ENCODE peak calls at places on chromosomes 2 and 18, in six cellular contexts. One of them, this sample, is unnamed.
A peak's percentile ranks its signal among the peaks of the same experiment; 100 is the strongest.

GRCh38 chr2:118521272-118521671 is 326.2 kb downstream of the EN1 start:
- DNase-seq in CD8-positive, alpha-beta memory T cell: no peak
- DNase-seq in aorta: no peak
- DNase-seq in sigmoid colon: no peak
- DNase-seq in mammary epithelial cell: no peak
- DNase-seq in lung: no peak
- DNase-seq in this sample: no peak

GRCh38 chr2:156903335-156903734 is 354.2 kb upstream of the GALNT5 start:
- DNase-seq in mammary epithelial cell: peak; percentile 28
- DNase-seq in lung: no peak
- DNase-seq in CD8-positive, alpha-beta memory T cell: no peak
- DNase-seq in sigmoid colon: no peak
- DNase-seq in aorta: no peak
- DNase-seq in this sample: no peak

GRCh38 chr18:28365406-28365805 is 188.5 kb upstream of the CDH2 start:
- DNase-seq in sigmoid colon: no peak
- DNase-seq in aorta: no peak
- DNase-seq in CD8-positive, alpha-beta memory T cell: no peak
- DNase-seq in mammary epithelial cell: peak; percentile 76
- DNase-seq in lung: no peak
- DNase-seq in this sample: no peak

GRCh38 chr2:226837334-226837733 is 1.5 kb downstream of the RHBDD1 start:
- DNase-seq in aorta: no peak
- DNase-seq in mammary epithelial cell: no peak
- DNase-seq in sigmoid colon: no peak
- DNase-seq in CD8-positive, alpha-beta memory T cell: no peak
- DNase-seq in lung: no peak
- DNase-seq in this sample: no peak

GRCh38 chr2:165428996-165429395 is 40.5 kb upstream of the CSRNP3 start:
- DNase-seq in mammary epithelial cell: no peak
- DNase-seq in lung: no peak
- DNase-seq in sigmoid colon: no peak
- DNase-seq in CD8-positive, alpha-beta memory T cell: no peak
- DNase-seq in aorta: no peak
- DNase-seq in this sample: no peak

GRCh38 chr18:49664086-49664890 is 102.4 kb downstream of the LIPG start:
- DNase-seq in CD8-positive, alpha-beta memory T cell: no peak
- DNase-seq in mammary epithelial cell: no peak
- DNase-seq in sigmoid colon: peak; percentile 77
- DNase-seq in aorta: no peak
- DNase-seq in lung: no peak
- DNase-seq in this sample: no peak

GRCh38 chr2:25481381-25482310 is 139.9 kb upstream of the DNMT3A start:
- DNase-seq in aorta: no peak
- DNase-seq in sigmoid colon: no peak
- DNase-seq in mammary epithelial cell: peak; percentile 35
- DNase-seq in lung: no peak
- DNase-seq in CD8-positive, alpha-beta memory T cell: no peak
- DNase-seq in this sample: no peak

GRCh38 chr18:35939166-35939565 is 33.3 kb upstream of the RMP24 start:
- DNase-seq in mammary epithelial cell: no peak
- DNase-seq in lung: peak; percentile 27
- DNase-seq in sigmoid colon: no peak
- DNase-seq in aorta: no peak
- DNase-seq in CD8-positive, alpha-beta memory T cell: no peak
- DNase-seq in this sample: no peak

GRCh38 chr18:67961701-67962440 is 445.4 kb upstream of the DSEL start:
- DNase-seq in aorta: no peak
- DNase-seq in CD8-positive, alpha-beta memory T cell: no peak
- DNase-seq in sigmoid colon: no peak
- DNase-seq in lung: no peak
- DNase-seq in mammary epithelial cell: no peak
- DNase-seq in this sample: no peak

GRCh38 chr2:195658541-195658890 is 1.5 kb downstream of the SLC39A10 start:
- DNase-seq in sigmoid colon: no peak
- DNase-seq in lung: no peak
- DNase-seq in aorta: no peak
- DNase-seq in CD8-positive, alpha-beta memory T cell: peak; percentile 28
- DNase-seq in mammary epithelial cell: peak; percentile 76
- DNase-seq in this sample: peak; percentile 37

GRCh38 chr2:178863856-178864620 is 56.8 kb upstream of the TTN start:
- DNase-seq in mammary epithelial cell: no peak
- DNase-seq in aorta: peak; percentile 85
- DNase-seq in lung: no peak
- DNase-seq in sigmoid colon: peak; percentile 74
- DNase-seq in CD8-positive, alpha-beta memory T cell: no peak
- DNase-seq in this sample: no peak

GRCh38 chr2:201858781-201859180 is 52.4 kb downstream of the CDK15 start:
- DNase-seq in lung: no peak
- DNase-seq in aorta: peak; percentile 75
- DNase-seq in CD8-positive, alpha-beta memory T cell: no peak
- DNase-seq in mammary epithelial cell: no peak
- DNase-seq in sigmoid colon: peak; percentile 87
- DNase-seq in this sample: no peak

GRCh38 chr2:239736358-239737143 is 288.6 kb downstream of the NDUFA10 start:
- DNase-seq in mammary epithelial cell: no peak
- DNase-seq in CD8-positive, alpha-beta memory T cell: no peak
- DNase-seq in sigmoid colon: no peak
- DNase-seq in aorta: no peak
- DNase-seq in lung: no peak
- DNase-seq in this sample: no peak

GRCh38 chr18:63890950-63891304 is 3.4 kb downstream of the SERPINB2 start:
- DNase-seq in mammary epithelial cell: no peak
- DNase-seq in sigmoid colon: no peak
- DNase-seq in CD8-positive, alpha-beta memory T cell: no peak
- DNase-seq in aorta: no peak
- DNase-seq in lung: no peak
- DNase-seq in this sample: no peak

GRCh38 chr18:66560092-66560491 is 43.8 kb downstream of the CDH19 start:
- DNase-seq in mammary epithelial cell: peak; percentile 49
- DNase-seq in sigmoid colon: no peak
- DNase-seq in lung: no peak
- DNase-seq in aorta: no peak
- DNase-seq in CD8-positive, alpha-beta memory T cell: no peak
- DNase-seq in this sample: no peak

GRCh38 chr2:134310450-134311079 is 56.7 kb downstream of the MGAT5 start:
- DNase-seq in CD8-positive, alpha-beta memory T cell: no peak
- DNase-seq in sigmoid colon: no peak
- DNase-seq in aorta: peak; percentile 79
- DNase-seq in mammary epithelial cell: no peak
- DNase-seq in lung: no peak
- DNase-seq in this sample: no peak

GRCh38 chr2:183665403-183665802 is 541.2 kb downstream of the NUP35 start:
- DNase-seq in lung: no peak
- DNase-seq in mammary epithelial cell: no peak
- DNase-seq in CD8-positive, alpha-beta memory T cell: no peak
- DNase-seq in sigmoid colon: no peak
- DNase-seq in aorta: no peak
- DNase-seq in this sample: no peak

GRCh38 chr2:239433777-239434396 is 33.1 kb upstream of the HDAC4 start:
- DNase-seq in lung: no peak
- DNase-seq in aorta: no peak
- DNase-seq in CD8-positive, alpha-beta memory T cell: no peak
- DNase-seq in mammary epithelial cell: peak; percentile 80
- DNase-seq in sigmoid colon: no peak
- DNase-seq in this sample: no peak

GRCh38 chr2:236743623-236744280 is 174.1 kb downstream of the ACKR3 start:
- DNase-seq in lung: no peak
- DNase-seq in CD8-positive, alpha-beta memory T cell: no peak
- DNase-seq in sigmoid colon: no peak
- DNase-seq in mammary epithelial cell: peak; percentile 57
- DNase-seq in aorta: no peak
- DNase-seq in this sample: no peak

GRCh38 chr2:148876190-148876588 is 1.2 kb downstream of the KIF5C start:
- DNase-seq in mammary epithelial cell: no peak
- DNase-seq in aorta: no peak
- DNase-seq in CD8-positive, alpha-beta memory T cell: no peak
- DNase-seq in lung: no peak
- DNase-seq in sigmoid colon: no peak
- DNase-seq in this sample: peak; percentile 29

GRCh38 chr18:9905401-9905922 is 8.4 kb upstream of the VAPA start:
- DNase-seq in lung: no peak
- DNase-seq in sigmoid colon: no peak
- DNase-seq in aorta: no peak
- DNase-seq in mammary epithelial cell: peak; percentile 84
- DNase-seq in CD8-positive, alpha-beta memory T cell: no peak
- DNase-seq in this sample: no peak

GRCh38 chr2:240355962-240356361 is 79.5 kb upstream of the GPC1 start:
- DNase-seq in sigmoid colon: no peak
- DNase-seq in lung: no peak
- DNase-seq in mammary epithelial cell: no peak
- DNase-seq in aorta: peak; percentile 68
- DNase-seq in CD8-positive, alpha-beta memory T cell: no peak
- DNase-seq in this sample: no peak

GRCh38 chr2:237304763-237305514 is 109.0 kb downstream of the COL6A3 start:
- DNase-seq in aorta: no peak
- DNase-seq in CD8-positive, alpha-beta memory T cell: no peak
- DNase-seq in lung: no peak
- DNase-seq in mammary epithelial cell: peak; percentile 82
- DNase-seq in sigmoid colon: no peak
- DNase-seq in this sample: no peak

DNA sequence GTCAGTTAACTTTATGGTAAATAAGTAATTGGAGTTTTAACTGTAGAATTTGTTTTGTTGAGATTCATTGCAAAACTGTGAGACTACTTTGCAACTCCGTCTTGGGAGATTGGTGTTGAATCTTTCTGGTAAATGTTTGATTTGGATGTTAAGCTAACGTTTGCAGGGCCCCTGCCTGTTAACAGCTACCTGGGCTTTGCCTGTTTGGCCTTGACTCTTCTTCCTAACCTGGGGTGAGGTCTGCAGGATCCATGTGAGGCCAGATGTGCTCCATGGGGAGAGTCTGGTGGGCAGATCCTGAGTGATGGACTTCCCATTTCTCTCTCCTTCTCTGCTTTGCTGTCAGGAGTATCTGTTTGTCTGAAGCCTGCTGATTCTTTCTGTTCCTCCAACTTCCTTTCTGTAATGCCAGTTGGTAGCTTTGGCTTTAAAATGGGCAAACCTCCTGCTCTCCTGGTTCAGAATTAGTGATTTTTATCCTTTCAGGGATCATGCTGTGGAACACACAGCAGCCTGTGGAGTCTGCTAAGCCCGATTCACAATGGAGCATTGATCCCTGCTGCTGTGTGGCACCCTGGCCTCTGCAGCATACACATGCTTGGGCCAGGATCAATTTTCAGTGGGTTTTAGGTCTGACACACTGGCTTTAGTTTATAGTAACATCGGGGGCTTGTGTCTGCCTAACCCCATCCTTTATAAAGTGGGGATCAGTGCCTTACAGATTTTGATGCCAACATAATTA is 36.3 kb downstream of the PTPRM start:
- DNase-seq in mammary epithelial cell: no peak
- DNase-seq in aorta: no peak
- DNase-seq in sigmoid colon: no peak
- DNase-seq in CD8-positive, alpha-beta memory T cell: no peak
- DNase-seq in lung: no peak
- DNase-seq in this sample: no peak
- H3K27ac ChIP-seq in mammary epithelial cell: no peak overlapping the region
- H3K27ac ChIP-seq in aorta: no peak overlapping the region
- H3K27ac ChIP-seq in sigmoid colon: no peak overlapping the region
- H3K27ac ChIP-seq in CD8-positive, alpha-beta memory T cell: no peak overlapping the region
- H3K27ac ChIP-seq in lung: no peak overlapping the region
- H3K27ac ChIP-seq in this sample: no peak overlapping the region

DNA sequence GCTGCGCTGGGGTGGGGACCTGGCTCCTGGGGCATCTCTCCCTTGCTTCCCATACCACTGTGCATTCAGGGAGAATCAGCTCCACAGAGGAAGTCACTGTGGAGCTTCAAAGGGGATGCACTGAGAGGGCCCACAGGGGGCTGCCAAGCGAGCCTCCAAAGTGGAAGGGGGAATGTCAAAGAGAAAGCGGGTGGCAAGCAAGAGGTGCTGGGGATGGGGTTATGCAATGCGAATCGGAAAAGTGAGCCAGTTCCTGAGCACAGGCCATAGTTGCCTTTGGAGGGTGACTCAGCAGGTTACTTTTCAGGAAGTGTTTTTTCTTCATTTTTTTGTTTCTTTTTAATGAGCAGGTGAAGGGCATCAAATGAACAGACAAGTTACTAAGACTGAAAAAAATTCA is 17.6 kb downstream of the PMAIP1 start:
- DNase-seq in aorta: no peak
- DNase-seq in sigmoid colon: no peak
- DNase-seq in lung: no peak
- DNase-seq in CD8-positive, alpha-beta memory T cell: no peak
- DNase-seq in mammary epithelial cell: peak; percentile 68
- DNase-seq in this sample: no peak
- H3K27ac ChIP-seq in aorta: no peak overlapping the region
- H3K27ac ChIP-seq in sigmoid colon: no peak overlapping the region
- H3K27ac ChIP-seq in lung: no peak overlapping the region
- H3K27ac ChIP-seq in CD8-positive, alpha-beta memory T cell: no peak overlapping the region
- H3K27ac ChIP-seq in mammary epithelial cell: peak overlapping the region; percentile 19
- H3K27ac ChIP-seq in this sample: no peak overlapping the region

DNA sequence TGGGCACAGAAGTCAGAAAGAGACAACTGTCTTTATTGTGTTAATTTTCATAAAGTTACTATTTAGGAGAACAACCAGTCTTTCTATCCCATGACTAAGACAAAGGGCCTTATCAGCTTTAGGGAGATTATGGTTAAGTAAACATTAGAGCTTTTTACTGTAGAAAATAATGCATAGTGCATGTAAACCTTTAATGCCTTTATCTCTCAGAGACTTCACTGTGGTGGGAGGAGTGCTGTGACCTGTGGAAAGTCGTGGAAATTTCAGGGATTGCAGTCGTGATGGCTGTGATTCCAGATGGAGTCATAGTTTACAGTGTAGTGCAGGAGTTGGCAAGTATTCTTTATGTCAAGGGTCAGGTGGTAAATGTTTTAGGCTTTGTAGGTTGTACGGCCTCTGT is 15.8 kb downstream of the ZNF236 start:
- DNase-seq in lung: no peak
- DNase-seq in sigmoid colon: no peak
- DNase-seq in mammary epithelial cell: no peak
- DNase-seq in CD8-positive, alpha-beta memory T cell: no peak
- DNase-seq in aorta: no peak
- DNase-seq in this sample: no peak
- H3K27ac ChIP-seq in lung: no peak overlapping the region
- H3K27ac ChIP-seq in sigmoid colon: peak overlapping the region; percentile 74
- H3K27ac ChIP-seq in mammary epithelial cell: no peak overlapping the region
- H3K27ac ChIP-seq in CD8-positive, alpha-beta memory T cell: no peak overlapping the region
- H3K27ac ChIP-seq in aorta: no peak overlapping the region
- H3K27ac ChIP-seq in this sample: no peak overlapping the region

GRCh38 chr2:122003196-122003595 is 247.7 kb downstream of the TSN start:
- DNase-seq in CD8-positive, alpha-beta memory T cell: no peak
- DNase-seq in sigmoid colon: no peak
- DNase-seq in mammary epithelial cell: no peak
- DNase-seq in lung: no peak
- DNase-seq in aorta: no peak
- DNase-seq in this sample: no peak

GRCh38 chr2:122011493-122012270 is 256.2 kb downstream of the TSN start:
- DNase-seq in sigmoid colon: no peak
- DNase-seq in aorta: no peak
- DNase-seq in mammary epithelial cell: no peak
- DNase-seq in CD8-positive, alpha-beta memory T cell: no peak
- DNase-seq in lung: no peak
- DNase-seq in this sample: no peak

GRCh38 chr2:122009546-122009945 is 254.1 kb downstream of the TSN start:
- DNase-seq in aorta: no peak
- DNase-seq in mammary epithelial cell: no peak
- DNase-seq in CD8-positive, alpha-beta memory T cell: no peak
- DNase-seq in sigmoid colon: no peak
- DNase-seq in lung: no peak
- DNase-seq in this sample: no peak

GRCh38 chr2:122007577-122007976 is 252.1 kb downstream of the TSN start:
- DNase-seq in CD8-positive, alpha-beta memory T cell: no peak
- DNase-seq in aorta: no peak
- DNase-seq in lung: no peak
- DNase-seq in mammary epithelial cell: no peak
- DNase-seq in sigmoid colon: no peak
- DNase-seq in this sample: no peak
- H3K27ac ChIP-seq in CD8-positive, alpha-beta memory T cell: no peak overlapping the region
- H3K27ac ChIP-seq in aorta: no peak overlapping the region
- H3K27ac ChIP-seq in lung: no peak overlapping the region
- H3K27ac ChIP-seq in mammary epithelial cell: no peak overlapping the region
- H3K27ac ChIP-seq in sigmoid colon: no peak overlapping the region
- H3K27ac ChIP-seq in this sample: no peak overlapping the region

This sample was measured in CD4-positive, alpha-beta memory T cell.